ENCODE peak calls at places on chromosomes 12 and 14, in six cellular contexts. One of them, this sample, is unnamed.

GRCh38 chr12:93848453-93849120 is 171.4 kb downstream of the CRADD start:
- DNase-seq in fibroblast of lung: no peak
- DNase-seq in HFF-Myc: no peak
- DNase-seq in HepG2: no peak
- DNase-seq in AG10803: no peak
- DNase-seq in nephron progenitor cell: no peak
- DNase-seq in this sample: no peak

GRCh38 chr14:23376477-23377200 is at the start of gene CMTM5:
- DNase-seq in fibroblast of lung: no peak
- DNase-seq in HFF-Myc: no peak
- DNase-seq in HepG2: no peak
- DNase-seq in AG10803: no peak
- DNase-seq in nephron progenitor cell: peak; percentile 34
- DNase-seq in this sample: no peak

GRCh38 chr12:95683418-95683817 is 107.1 kb downstream of the NTN4 start:
- DNase-seq in fibroblast of lung: no peak
- DNase-seq in HFF-Myc: no peak
- DNase-seq in HepG2: no peak
- DNase-seq in AG10803: no peak
- DNase-seq in nephron progenitor cell: no peak
- DNase-seq in this sample: no peak

GRCh38 chr12:108860443-108860842 is 3.1 kb upstream of the SSH1 start:
- DNase-seq in fibroblast of lung: no peak
- DNase-seq in HFF-Myc: no peak
- DNase-seq in HepG2: no peak
- DNase-seq in AG10803: no peak
- DNase-seq in nephron progenitor cell: no peak
- DNase-seq in this sample: no peak

GRCh38 chr12:131273291-131273845 is 319.7 kb downstream of the ADGRD1 start:
- DNase-seq in fibroblast of lung: no peak
- DNase-seq in HFF-Myc: no peak
- DNase-seq in HepG2: no peak
- DNase-seq in AG10803: no peak
- DNase-seq in nephron progenitor cell: no peak
- DNase-seq in this sample: no peak

GRCh38 chr12:42570076-42570475 is 19.5 kb downstream of the PRICKLE1 start:
- DNase-seq in fibroblast of lung: no peak
- DNase-seq in HFF-Myc: no peak
- DNase-seq in HepG2: no peak
- DNase-seq in AG10803: no peak
- DNase-seq in nephron progenitor cell: no peak
- DNase-seq in this sample: no peak

GRCh38 chr14:75119056-75119455 is 7.8 kb downstream of the NEK9 start:
- DNase-seq in fibroblast of lung: peak; percentile 24
- DNase-seq in HFF-Myc: no peak
- DNase-seq in HepG2: no peak
- DNase-seq in AG10803: peak; percentile 6
- DNase-seq in nephron progenitor cell: no peak
- DNase-seq in this sample: no peak

GRCh38 chr12:124740691-124741137 is 123.0 kb downstream of the SCARB1 start:
- DNase-seq in fibroblast of lung: peak; percentile 72
- DNase-seq in HFF-Myc: no peak
- DNase-seq in HepG2: peak; percentile 71
- DNase-seq in AG10803: no peak
- DNase-seq in nephron progenitor cell: no peak
- DNase-seq in this sample: no peak

GRCh38 chr12:109888179-109889020 is 8.1 kb upstream of the GLTP start:
- DNase-seq in fibroblast of lung: peak; percentile 95
- DNase-seq in HFF-Myc: peak; percentile 68
- DNase-seq in HepG2: no peak
- DNase-seq in AG10803: peak; percentile 97
- DNase-seq in nephron progenitor cell: no peak
- DNase-seq in this sample: peak; percentile 86

GRCh38 chr14:89598548-89599186 is 181.6 kb upstream of the FOXN3 start:
- DNase-seq in fibroblast of lung: peak; percentile 35
- DNase-seq in HFF-Myc: no peak
- DNase-seq in HepG2: peak; percentile 13
- DNase-seq in AG10803: peak; percentile 18
- DNase-seq in nephron progenitor cell: no peak
- DNase-seq in this sample: no peak

GRCh38 chr12:1064317-1064716 is 73.3 kb downstream of the ERC1 start:
- DNase-seq in fibroblast of lung: no peak
- DNase-seq in HFF-Myc: no peak
- DNase-seq in HepG2: no peak
- DNase-seq in AG10803: no peak
- DNase-seq in nephron progenitor cell: no peak
- DNase-seq in this sample: no peak

GRCh38 chr12:131085125-131085815 is 131.6 kb downstream of the ADGRD1 start:
- DNase-seq in fibroblast of lung: no peak
- DNase-seq in HFF-Myc: no peak
- DNase-seq in HepG2: no peak
- DNase-seq in AG10803: no peak
- DNase-seq in nephron progenitor cell: no peak
- DNase-seq in this sample: no peak

GRCh38 chr12:129854591-129854990 is 49.2 kb downstream of the TMEM132D start:
- DNase-seq in fibroblast of lung: no peak
- DNase-seq in HFF-Myc: no peak
- DNase-seq in HepG2: no peak
- DNase-seq in AG10803: no peak
- DNase-seq in nephron progenitor cell: no peak
- DNase-seq in this sample: no peak

GRCh38 chr14:92789457-92790089 is 4.5 kb upstream of the GOLGA5 start:
- DNase-seq in fibroblast of lung: peak; percentile 13
- DNase-seq in HFF-Myc: no peak
- DNase-seq in HepG2: no peak
- DNase-seq in AG10803: no peak
- DNase-seq in nephron progenitor cell: no peak
- DNase-seq in this sample: no peak

GRCh38 chr14:54211562-54212308 is 185.1 kb upstream of the CDKN3 start:
- DNase-seq in fibroblast of lung: peak; percentile 96
- DNase-seq in HFF-Myc: no peak
- DNase-seq in HepG2: no peak
- DNase-seq in AG10803: peak; percentile 93
- DNase-seq in nephron progenitor cell: no peak
- DNase-seq in this sample: peak; percentile 42

GRCh38 chr12:104682790-104683279 is 226.1 kb downstream of the CHST11 start:
- DNase-seq in fibroblast of lung: no peak
- DNase-seq in HFF-Myc: no peak
- DNase-seq in HepG2: no peak
- DNase-seq in AG10803: no peak
- DNase-seq in nephron progenitor cell: no peak
- DNase-seq in this sample: no peak

GRCh38 chr14:24058951-24059475 is 7.2 kb downstream of the CARMIL3 start:
- DNase-seq in fibroblast of lung: no peak
- DNase-seq in HFF-Myc: no peak
- DNase-seq in HepG2: no peak
- DNase-seq in AG10803: no peak
- DNase-seq in nephron progenitor cell: no peak
- DNase-seq in this sample: no peak

GRCh38 chr14:102094101-102094500 is 7.3 kb upstream of the HSP90AA1 start:
- DNase-seq in fibroblast of lung: no peak
- DNase-seq in HFF-Myc: no peak
- DNase-seq in HepG2: no peak
- DNase-seq in AG10803: no peak
- DNase-seq in nephron progenitor cell: no peak
- DNase-seq in this sample: no peak

GRCh38 chr14:30994681-30995620 is 30.5 kb upstream of the AP4S1 start:
- DNase-seq in fibroblast of lung: peak; percentile 74
- DNase-seq in HFF-Myc: no peak
- DNase-seq in HepG2: no peak
- DNase-seq in AG10803: peak; percentile 37
- DNase-seq in nephron progenitor cell: no peak
- DNase-seq in this sample: no peak

GRCh38 chr14:98623806-98624430 is 648.1 kb downstream of the BCL11B start:
- DNase-seq in fibroblast of lung: peak; percentile 33
- DNase-seq in HFF-Myc: no peak
- DNase-seq in HepG2: no peak
- DNase-seq in AG10803: no peak
- DNase-seq in nephron progenitor cell: no peak
- DNase-seq in this sample: no peak

GRCh38 chr14:52885230-52885629 is 65.6 kb downstream of the FERMT2 start:
- DNase-seq in fibroblast of lung: peak; percentile 43
- DNase-seq in HFF-Myc: no peak
- DNase-seq in HepG2: no peak
- DNase-seq in AG10803: peak; percentile 76
- DNase-seq in nephron progenitor cell: no peak
- DNase-seq in this sample: no peak

GRCh38 chr14:74357585-74357984 is 9.3 kb downstream of the VRTN start:
- DNase-seq in fibroblast of lung: no peak
- DNase-seq in HFF-Myc: no peak
- DNase-seq in HepG2: no peak
- DNase-seq in AG10803: no peak
- DNase-seq in nephron progenitor cell: no peak
- DNase-seq in this sample: no peak

GRCh38 chr12:40312982-40313576 is 88.3 kb downstream of the LRRK2 start:
- DNase-seq in fibroblast of lung: peak; percentile 8
- DNase-seq in HFF-Myc: no peak
- DNase-seq in HepG2: peak; percentile 2
- DNase-seq in AG10803: peak; percentile 40
- DNase-seq in nephron progenitor cell: no peak
- DNase-seq in this sample: no peak

GRCh38 chr14:81534510-81535074 is 939 bp upstream of the SEL1L start:
- DNase-seq in fibroblast of lung: no peak
- DNase-seq in HFF-Myc: no peak
- DNase-seq in HepG2: peak; percentile 32
- DNase-seq in AG10803: no peak
- DNase-seq in nephron progenitor cell: no peak
- DNase-seq in this sample: no peak

GRCh38 chr12:76450690-76451089 is 102.5 kb upstream of the BBS10 start:
- DNase-seq in fibroblast of lung: peak; percentile 95
- DNase-seq in HFF-Myc: no peak
- DNase-seq in HepG2: no peak
- DNase-seq in AG10803: peak; percentile 87
- DNase-seq in nephron progenitor cell: no peak
- DNase-seq in this sample: peak; percentile 55

GRCh38 chr14:93903342-93904184 is 23.6 kb upstream of the FAM181A start:
- DNase-seq in fibroblast of lung: no peak
- DNase-seq in HFF-Myc: no peak
- DNase-seq in HepG2: peak; percentile 54
- DNase-seq in AG10803: no peak
- DNase-seq in nephron progenitor cell: peak; percentile 61
- DNase-seq in this sample: no peak
- TF ChIP-seq CTCF in fibroblast of lung: no peak
- TF ChIP-seq CTCF in HFF-Myc: peak; percentile 36
- TF ChIP-seq CTCF in HepG2: peak; percentile 83
- TF ChIP-seq CTCF in AG10803: peak; percentile 30
- TF ChIP-seq CTCF in nephron progenitor cell: peak; percentile 57
- TF ChIP-seq CTCF in this sample: peak; percentile 49

GRCh38 chr14:106831322-106831720 is 1304.9 kb downstream of the TMEM121 start:
- DNase-seq in fibroblast of lung: no peak
- DNase-seq in HFF-Myc: no peak
- DNase-seq in HepG2: peak; percentile 20
- DNase-seq in AG10803: no peak
- DNase-seq in nephron progenitor cell: peak; percentile 4
- DNase-seq in this sample: no peak
- TF ChIP-seq CTCF in fibroblast of lung: no peak
- TF ChIP-seq CTCF in HFF-Myc: peak; percentile 49
- TF ChIP-seq CTCF in HepG2: peak; percentile 73
- TF ChIP-seq CTCF in AG10803: no peak
- TF ChIP-seq CTCF in nephron progenitor cell: no peak
- TF ChIP-seq CTCF in this sample: peak; percentile 25

DNA sequence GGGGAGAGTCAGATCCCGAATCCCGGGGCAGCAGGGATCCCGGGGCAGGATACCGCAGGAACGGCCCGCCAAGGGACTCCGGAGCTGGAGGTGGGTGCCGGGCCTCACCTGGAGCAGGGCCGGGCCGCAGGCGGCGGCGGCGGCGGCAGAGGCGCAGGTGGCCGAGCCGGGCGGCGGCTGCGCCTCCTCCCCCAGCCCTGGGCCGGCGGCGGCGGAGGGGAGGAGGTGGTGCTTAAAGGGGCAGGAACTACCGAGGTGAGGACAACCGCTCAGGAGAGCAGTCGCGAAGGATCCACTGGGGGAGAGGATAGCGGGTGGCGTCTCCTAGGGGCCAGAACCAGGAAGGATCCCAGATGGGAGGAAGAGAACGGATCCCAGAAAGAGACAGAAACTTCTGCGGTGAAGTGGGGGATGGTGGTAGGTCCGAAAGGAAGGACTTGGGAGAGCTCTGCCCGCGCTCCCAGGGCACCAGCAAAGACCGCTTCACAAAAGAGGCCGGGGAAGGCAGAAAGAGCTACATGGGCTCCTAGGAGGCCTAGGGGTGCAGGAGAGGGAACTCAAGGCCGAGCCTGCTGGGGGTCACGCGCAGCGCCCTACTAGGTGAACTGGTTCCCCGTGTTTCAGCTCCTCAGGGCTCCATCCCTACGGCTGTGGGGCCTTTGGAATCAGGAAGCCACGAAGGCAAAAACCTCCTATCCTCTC is 4.9 kb upstream of the BAZ2A start:
- DNase-seq in fibroblast of lung: peak; percentile 82
- DNase-seq in HFF-Myc: peak; percentile 79
- DNase-seq in HepG2: peak; percentile 75
- DNase-seq in AG10803: peak; percentile 78
- DNase-seq in nephron progenitor cell: peak; percentile 72
- DNase-seq in this sample: no peak
- TF ChIP-seq CTCF in fibroblast of lung: peak; percentile 55
- TF ChIP-seq CTCF in HFF-Myc: peak; percentile 61
- TF ChIP-seq CTCF in HepG2: peak; percentile 61
- TF ChIP-seq CTCF in AG10803: peak; percentile 65
- TF ChIP-seq CTCF in nephron progenitor cell: peak; percentile 31
- TF ChIP-seq CTCF in this sample: peak; percentile 73

DNA sequence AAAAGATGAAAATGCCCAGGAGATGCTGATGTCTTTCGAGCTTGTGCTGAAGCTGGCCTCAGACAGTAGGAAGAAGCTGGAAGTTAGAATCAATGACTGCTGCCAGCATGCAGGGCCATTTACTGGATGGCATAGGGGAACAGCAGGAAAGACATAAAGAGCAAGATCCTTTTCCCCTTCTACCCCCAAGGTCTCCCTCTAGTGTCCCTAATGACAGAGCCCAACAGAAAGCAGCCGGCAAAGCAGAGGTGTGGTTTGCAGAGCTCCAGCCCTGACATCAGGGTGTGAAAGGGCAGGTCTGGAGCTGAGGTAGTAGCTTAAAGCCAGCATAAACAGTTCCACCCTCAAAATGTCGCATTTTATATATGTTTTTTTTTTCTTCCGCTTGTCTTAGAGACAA is 1560.7 kb upstream of the TMEM132C start:
- DNase-seq in fibroblast of lung: no peak
- DNase-seq in HFF-Myc: no peak
- DNase-seq in HepG2: no peak
- DNase-seq in AG10803: no peak
- DNase-seq in nephron progenitor cell: no peak
- DNase-seq in this sample: no peak
- TF ChIP-seq CTCF in fibroblast of lung: no peak
- TF ChIP-seq CTCF in HFF-Myc: no peak
- TF ChIP-seq CTCF in HepG2: no peak
- TF ChIP-seq CTCF in AG10803: no peak
- TF ChIP-seq CTCF in nephron progenitor cell: no peak
- TF ChIP-seq CTCF in this sample: no peak

DNA sequence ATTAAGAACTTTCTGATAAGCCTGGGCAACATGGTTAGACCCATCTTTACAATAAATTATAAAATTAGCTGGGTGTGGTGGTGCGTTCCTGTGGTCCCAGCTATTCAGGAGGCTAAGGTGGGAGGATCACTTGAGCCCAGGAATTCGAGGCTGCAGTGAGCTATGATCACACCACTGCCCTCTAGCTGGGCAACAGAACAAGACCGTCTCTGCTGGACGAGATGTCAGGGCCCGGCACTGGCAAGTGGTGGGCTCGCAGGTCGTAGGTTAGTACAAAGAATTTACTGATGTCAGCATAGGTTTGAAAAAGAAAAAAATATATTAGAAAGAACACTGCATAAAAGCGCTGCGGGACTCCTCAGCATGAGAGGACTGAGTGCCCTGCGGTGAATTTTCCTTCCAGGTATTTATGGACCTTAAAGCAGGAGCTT is 15.7 kb upstream of the VSIG10 start:
- DNase-seq in fibroblast of lung: no peak
- DNase-seq in HFF-Myc: no peak
- DNase-seq in HepG2: no peak
- DNase-seq in AG10803: no peak
- DNase-seq in nephron progenitor cell: no peak
- DNase-seq in this sample: no peak
- TF ChIP-seq CTCF in fibroblast of lung: no peak
- TF ChIP-seq CTCF in HFF-Myc: no peak
- TF ChIP-seq CTCF in HepG2: peak; percentile 12
- TF ChIP-seq CTCF in AG10803: no peak
- TF ChIP-seq CTCF in nephron progenitor cell: no peak
- TF ChIP-seq CTCF in this sample: no peak

This sample was measured in keratinocyte.